ENCODE peak calls at places on chromosomes 6 and 20, in six cellular contexts. Z is left ventricle myocardium inferior, X is uterus, A is HepG2, T is fibroblast of pulmonary artery, P is AG04450. F is an unnamed sample.
A peak's percentile ranks its signal among the peaks of the same experiment; 100 is the strongest.

GRCh38 chr6:115570326-115570725 is 490.4 kb downstream of the FRK start:
- DNase-seq in P (peak; percentile 13), Z (no peak), T (no peak), A (no peak), X (no peak), F (peak; percentile 12)

GRCh38 chr6:97813881-97814280 is 530.9 kb upstream of the MMS22L start:
- DNase-seq in A (no peak), Z (no peak), T (no peak), X (no peak), P (no peak), F (no peak)

GRCh38 chr20:33110147-33110825 is 30.8 kb downstream of the BPIFB4 start:
- DNase-seq in P (no peak), A (no peak), T (no peak), X (no peak), Z (no peak), F (no peak)

GRCh38 chr20:22924949-22925612 is 110.0 kb upstream of the SSTR4 start:
- DNase-seq in Z (no peak), A (no peak), P (no peak), X (no peak), T (no peak), F (no peak)

GRCh38 chr20:23528867-23529431 is 38.0 kb downstream of the CST8 start:
- DNase-seq in A (no peak), Z (no peak), X (no peak), T (no peak), P (no peak), F (no peak)

GRCh38 chr6:31121131-31121790 is 1.0 kb upstream of the CDSN start:
- DNase-seq in P (no peak), A (no peak), T (no peak), Z (no peak), X (no peak), F (no peak)

GRCh38 chr20:19546648-19547047 is 211.4 kb upstream of the RIN2 start:
- DNase-seq in P (no peak), X (no peak), A (no peak), Z (no peak), T (no peak), F (no peak)

GRCh38 chr20:25316506-25317190 is 68.8 kb downstream of the PYGB start:
- DNase-seq in X (peak; percentile 8), Z (no peak), A (no peak), T (no peak), P (no peak), F (no peak)

GRCh38 chr6:20424679-20425078 is 23.0 kb downstream of the E2F3 start:
- DNase-seq in Z (no peak), A (peak; percentile 49), X (no peak), P (no peak), T (peak; percentile 63), F (no peak)

GRCh38 chr20:2132461-2132901 is 30.9 kb downstream of the STK35 start:
- DNase-seq in A (no peak), T (no peak), P (no peak), X (no peak), Z (no peak), F (peak; percentile 56)

GRCh38 chr20:24656391-24656790 is 187.0 kb downstream of the SYNDIG1 start:
- DNase-seq in A (no peak), X (no peak), T (no peak), P (no peak), Z (no peak), F (no peak)

DNA sequence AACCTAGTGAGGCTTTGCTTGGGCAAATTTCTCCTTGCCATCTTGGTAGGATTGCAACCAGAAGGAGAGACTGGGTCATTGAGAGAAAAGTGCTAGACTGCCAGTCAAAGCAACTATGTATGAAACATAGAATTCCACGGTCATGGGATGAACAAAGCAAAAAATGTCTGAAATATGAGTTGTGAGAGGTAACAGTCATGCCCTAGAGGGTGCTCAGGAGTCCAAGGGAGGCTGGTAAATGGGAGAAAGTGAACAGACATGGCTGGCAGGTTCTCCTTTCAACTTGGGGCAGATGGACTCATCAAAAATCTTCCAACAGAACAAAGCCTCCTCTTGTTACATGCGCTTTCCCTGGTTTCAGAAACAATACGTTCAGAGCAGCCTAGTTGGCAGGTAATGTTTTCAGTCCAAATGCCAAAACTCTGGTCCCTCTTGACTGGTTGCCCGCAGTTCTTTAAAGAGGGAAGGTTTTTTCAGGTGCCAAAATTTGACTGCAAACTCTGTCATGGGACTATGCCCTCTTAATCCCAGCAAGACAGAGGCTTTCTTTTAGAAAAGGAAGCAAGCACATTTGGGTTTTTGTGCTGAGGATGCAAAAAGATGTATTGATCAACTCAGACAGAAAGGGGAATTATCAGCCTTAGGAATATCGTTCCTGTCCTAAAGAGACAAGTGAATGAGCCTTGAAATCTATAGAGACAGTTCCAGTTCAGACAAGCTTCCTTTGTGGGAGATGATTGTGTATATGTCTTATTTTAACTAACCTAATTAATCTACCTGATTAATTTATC is 68.5 kb upstream of the SASH1 start:
- DNase-seq in X (no peak), A (no peak), Z (no peak), P (no peak), T (peak; percentile 38), F (no peak)
- TF ChIP-seq CTCF in X (no peak), A (no peak), Z (no peak), P (no peak), T (peak; percentile 32), F (peak; percentile 8)

GRCh38 chr6:167580512-167580911 is 246.2 kb upstream of the AFDN start:
- DNase-seq in P (no peak), X (no peak), Z (no peak), A (no peak), T (no peak), F (no peak)
- TF ChIP-seq CTCF in P (no peak), X (no peak), Z (no peak), A (no peak), T (no peak), F (no peak)

GRCh38 chr20:31788578-31788977 is 30.6 kb upstream of the MYLK2 start:
- DNase-seq in A (no peak), P (no peak), Z (no peak), X (no peak), T (no peak), F (no peak)
- TF ChIP-seq CTCF in A (peak; percentile 43), P (peak; percentile 19), Z (no peak), X (no peak), T (peak; percentile 1), F (no peak)

DNA sequence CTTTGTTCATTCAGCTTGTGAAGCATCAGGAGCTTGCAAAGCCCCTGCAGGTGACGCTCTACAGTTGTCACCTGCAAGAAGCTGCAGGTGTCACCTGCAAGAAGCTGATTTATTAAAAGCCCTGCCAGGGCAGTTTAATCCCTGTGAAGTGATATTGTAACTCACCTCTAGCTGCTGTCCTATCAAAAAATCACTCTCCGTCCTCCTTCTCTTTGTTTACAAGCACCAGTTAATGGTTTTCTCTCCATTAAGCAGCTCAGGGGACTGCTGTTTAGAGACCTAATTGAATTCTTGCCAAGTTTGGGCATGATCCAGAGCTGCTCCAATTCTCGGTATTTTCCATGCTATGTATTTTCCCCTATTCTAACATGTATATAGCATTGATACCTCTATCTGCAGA is 345.9 kb downstream of the ARHGAP18 start:
- DNase-seq in T (no peak), X (no peak), P (no peak), Z (no peak), A (no peak), F (no peak)
- TF ChIP-seq CTCF in T (no peak), X (no peak), P (no peak), Z (no peak), A (no peak), F (no peak)